ENCODE peak calls at places on chromosomes 1 and 21, in nine cellular contexts. K is IMR-90, U is A549, D is ovary, C is transverse colon, Q is stomach, Y is sigmoid colon, B is Peyer's patch, H is body of pancreas. O is an unnamed sample.

GRCh38 chr1:39650431-39650830 is 11.0 kb upstream of the HEYL start:
- DNase-seq in K (no peak), U (no peak), D (no peak), C (no peak), Q (no peak), Y (no peak), B (no peak), H (no peak), O (no peak)

GRCh38 chr1:3429320-3429719 is 25.1 kb upstream of the ARHGEF16 start:
- DNase-seq in K (no peak), U (no peak), D (no peak), C (no peak), Q (no peak), Y (no peak), B (no peak), H (no peak), O (no peak)

GRCh38 chr1:230849451-230850194 is 18.7 kb downstream of the C1orf198 start:
- DNase-seq in K (peak; percentile 95), U (peak; percentile 11), D (peak; percentile 67), C (no peak), Q (no peak), Y (peak; percentile 84), B (no peak), H (peak; percentile 60), O (peak; percentile 69)

GRCh38 chr1:99963041-99963795 is 6.6 kb upstream of the SLC35A3 start:
- DNase-seq in K (peak; percentile 73), U (no peak), D (no peak), C (no peak), Q (no peak), Y (no peak), B (no peak), H (no peak), O (no peak)

GRCh38 chr21:15992171-15992570 is 262.4 kb downstream of the USP25 start:
- DNase-seq in K (peak; percentile 63), U (no peak), D (no peak), C (no peak), Q (no peak), Y (no peak), B (no peak), H (no peak), O (no peak)

GRCh38 chr1:204255225-204255624 is 41.4 kb upstream of the GOLT1A start:
- DNase-seq in K (no peak), U (no peak), D (no peak), C (no peak), Q (no peak), Y (no peak), B (no peak), H (no peak), O (no peak)

GRCh38 chr1:50369830-50370229 is 53.4 kb downstream of the DMRTA2 start:
- DNase-seq in K (no peak), U (peak; percentile 31), D (no peak), C (no peak), Q (no peak), Y (no peak), B (no peak), H (no peak), O (no peak)

GRCh38 chr1:44970317-44970716 is 16.1 kb downstream of the EIF2B3 start:
- DNase-seq in K (peak; percentile 30), U (no peak), D (no peak), C (no peak), Q (no peak), Y (no peak), B (no peak), H (no peak), O (no peak)

GRCh38 chr1:51558375-51558924 is 39.4 kb upstream of the EPS15 start:
- DNase-seq in K (peak; percentile 47), U (peak; percentile 13), D (no peak), C (no peak), Q (no peak), Y (no peak), B (no peak), H (no peak), O (no peak)

GRCh38 chr1:2311184-2312032 is 79.9 kb downstream of the MORN1 start:
- DNase-seq in K (peak; percentile 58), U (peak; percentile 61), D (peak; percentile 77), C (peak; percentile 76), Q (peak; percentile 70), Y (peak; percentile 91), B (peak; percentile 72), H (peak; percentile 56), O (peak; percentile 54)

GRCh38 chr1:147581459-147581858 is 40.2 kb downstream of the BCL9 start:
- DNase-seq in K (no peak), U (no peak), D (no peak), C (no peak), Q (no peak), Y (no peak), B (no peak), H (no peak), O (no peak)

GRCh38 chr1:23529146-23530088 is 1.6 kb downstream of the E2F2 start:
- DNase-seq in K (no peak), U (peak; percentile 28), D (no peak), C (peak; percentile 66), Q (no peak), Y (no peak), B (no peak), H (no peak), O (peak; percentile 88)
- H3K4me1 ChIP-seq in K (peaks cover 9% of the 10 kb centered on the region), U (peaks cover 69% of the 10 kb centered on the region), D (peaks cover 9% of the 10 kb centered on the region), C (peaks cover 56% of the 10 kb centered on the region), Q (peaks cover 96% of the 10 kb centered on the region), Y (no peaks in the 10 kb centered on the region), B (peaks cover 58% of the 10 kb centered on the region), H (peaks cover 31% of the 10 kb centered on the region), O (peaks cover 38% of the 10 kb centered on the region)

GRCh38 chr21:38820471-38821239 is 14.9 kb downstream of the ETS2 start:
- DNase-seq in K (no peak), U (no peak), D (no peak), C (peak; percentile 75), Q (no peak), Y (no peak), B (no peak), H (no peak), O (no peak)

GRCh38 chr21:38822754-38823374 is 17.1 kb downstream of the ETS2 start:
- DNase-seq in K (no peak), U (no peak), D (no peak), C (no peak), Q (no peak), Y (no peak), B (no peak), H (no peak), O (no peak)

GRCh38 chr21:38821248-38821647 is 15.5 kb downstream of the ETS2 start:
- DNase-seq in K (no peak), U (no peak), D (no peak), C (peak; percentile 57), Q (no peak), Y (no peak), B (no peak), H (no peak), O (no peak)

GRCh38 chr21:38823737-38824123 is 18.0 kb downstream of the ETS2 start:
- DNase-seq in K (no peak), U (no peak), D (no peak), C (no peak), Q (no peak), Y (no peak), B (no peak), H (no peak), O (no peak)

DNA sequence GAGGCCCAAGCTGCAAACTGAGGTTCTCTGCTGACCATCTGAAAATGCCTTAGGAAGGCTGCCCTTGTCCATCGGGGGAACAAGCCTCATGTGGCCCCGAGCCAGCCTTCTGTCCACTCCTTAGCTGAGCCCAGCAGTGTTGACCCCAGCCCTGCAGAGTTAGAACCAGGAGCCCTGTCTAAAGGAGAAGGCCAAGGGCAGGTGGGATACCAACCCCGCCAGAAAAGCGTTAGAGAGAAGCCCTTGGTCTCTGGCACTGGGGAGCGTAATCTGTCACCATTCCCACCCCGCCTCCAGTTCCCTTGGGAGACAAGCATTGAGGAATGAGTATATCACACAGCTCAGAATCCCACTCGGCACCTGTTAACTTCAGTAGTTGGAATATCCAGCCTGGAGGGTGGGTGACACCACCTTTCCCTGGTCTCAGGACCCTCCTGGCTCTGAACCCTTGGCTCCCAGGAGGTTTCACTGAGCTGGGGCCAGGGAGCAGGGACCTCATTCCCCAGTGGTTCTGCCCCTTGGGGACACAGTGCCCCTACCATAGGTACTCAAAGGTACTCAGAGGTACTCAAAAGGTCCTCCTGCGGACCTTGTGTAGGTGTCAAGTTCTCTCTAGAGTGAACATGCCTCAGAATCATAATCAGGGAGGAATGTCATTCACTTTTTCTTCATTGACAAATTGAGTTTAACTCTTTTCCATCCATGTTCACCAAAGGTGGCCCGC is 16.4 kb downstream of the ETS2 start:
- DNase-seq in K (no peak), U (no peak), D (no peak), C (no peak), Q (no peak), Y (no peak), B (no peak), H (no peak), O (no peak)
- H3K27ac ChIP-seq in K (peak overlapping the region; percentile 86), U (no peak overlapping the region), D (no peak overlapping the region), C (peak overlapping the region; percentile 84), Q (peak overlapping the region; percentile 78), Y (peak overlapping the region; percentile 76), B (peak overlapping the region; percentile 52), H (no peak overlapping the region), O (peak overlapping the region; percentile 60)

GRCh38 chr1:109667452-109668122 is at the start of gene GSTM2:
- DNase-seq in K (peak; percentile 77), U (peak; percentile 39), D (peak; percentile 94), C (peak; percentile 93), Q (peak; percentile 93), Y (peak; percentile 97), B (peak; percentile 89), H (peak; percentile 93), O (peak; percentile 93)
- TF ChIP-seq POLR2A in K (no peak), U (no peak), D (peak; percentile 16), C (no peak), Q (no peak), Y (no peak), B (no peak), H (peak; percentile 28), O (peak; percentile 6)

GRCh38 chr1:8461341-8462110 is 143.6 kb downstream of the SLC45A1 start:
- DNase-seq in K (no peak), U (no peak), D (no peak), C (no peak), Q (no peak), Y (no peak), B (no peak), H (no peak), O (no peak)

GRCh38 chr1:8457771-8458409 is 140.0 kb downstream of the SLC45A1 start:
- DNase-seq in K (no peak), U (no peak), D (no peak), C (no peak), Q (no peak), Y (no peak), B (no peak), H (no peak), O (no peak)

GRCh38 chr1:8460784-8461183 is 142.9 kb downstream of the SLC45A1 start:
- DNase-seq in K (no peak), U (no peak), D (no peak), C (no peak), Q (no peak), Y (no peak), B (no peak), H (no peak), O (no peak)

GRCh38 chr1:8458607-8459006 is 140.7 kb downstream of the SLC45A1 start:
- DNase-seq in K (no peak), U (no peak), D (no peak), C (no peak), Q (no peak), Y (no peak), B (no peak), H (no peak), O (no peak)

DNA sequence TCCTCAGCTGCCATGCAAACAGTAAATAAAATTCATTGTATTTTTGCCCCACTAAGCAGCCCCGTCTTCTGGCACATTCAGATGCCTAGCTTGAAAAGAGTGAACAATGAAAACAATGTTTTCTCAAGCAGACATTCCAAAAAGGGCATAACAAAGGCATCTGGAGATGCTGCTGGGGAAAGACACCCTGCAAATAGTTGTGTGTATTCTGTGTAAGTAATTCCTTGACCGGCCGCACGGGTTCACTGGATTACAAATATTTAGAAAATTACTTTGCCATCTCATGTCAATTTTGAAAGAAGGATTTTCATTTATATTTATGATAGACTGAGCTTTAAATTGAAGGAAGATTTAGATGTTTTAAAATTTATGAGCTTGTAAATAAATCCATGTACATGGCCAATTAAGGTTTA is 142.2 kb downstream of the SLC45A1 start:
- DNase-seq in K (no peak), U (no peak), D (no peak), C (no peak), Q (no peak), Y (no peak), B (no peak), H (no peak), O (no peak)
- H3K4me1 ChIP-seq in K (peaks cover 42% of the 10 kb centered on the region), U (peaks cover 16% of the 10 kb centered on the region), D (peaks cover 23% of the 10 kb centered on the region), C (peaks cover 31% of the 10 kb centered on the region), Q (peaks cover 79% of the 10 kb centered on the region), Y (no peaks in the 10 kb centered on the region), B (no peaks in the 10 kb centered on the region), H (peaks cover 41% of the 10 kb centered on the region), O (peaks cover 53% of the 10 kb centered on the region)

O was measured in testis.